ENCODE peak calls at places on chromosomes 2 and 18, in six cellular contexts. U is HL-60, J is HCT116, M is prostate gland, K is GM12865, L is neural progenitor cell. S is an unnamed sample.

GRCh38 chr2:43258547-43259156 is 32.2 kb upstream of the ZFP36L2 start:
- DNase-seq in U (no peak), J (no peak), M (no peak), K (no peak), L (no peak), S (no peak)

GRCh38 chr2:50773533-50773932 is 258.4 kb downstream of the NRXN1 start:
- DNase-seq in U (no peak), J (no peak), M (no peak), K (no peak), L (no peak), S (no peak)

GRCh38 chr2:234102112-234102511 is 51.6 kb downstream of the SPP2 start:
- DNase-seq in U (no peak), J (peak), M (peak), K (no peak), L (no peak), S (no peak)

GRCh38 chr18:50689578-50689977 is 129.7 kb downstream of the MAPK4 start:
- DNase-seq in U (no peak), J (no peak), M (no peak), K (no peak), L (no peak), S (no peak)

GRCh38 chr18:62024983-62025382 is 132.2 kb upstream of the RNF152 start:
- DNase-seq in U (no peak), J (no peak), M (no peak), K (no peak), L (no peak), S (no peak)

GRCh38 chr18:68314403-68314802 is 400.5 kb downstream of the TMX3 start:
- DNase-seq in U (no peak), J (no peak), M (no peak), K (no peak), L (no peak), S (no peak)

GRCh38 chr2:101196220-101196661 is 45.1 kb upstream of the TBC1D8 start:
- DNase-seq in U (no peak), J (no peak), M (no peak), K (no peak), L (no peak), S (no peak)

GRCh38 chr2:2812117-2812516 is 481.0 kb upstream of the MYT1L start:
- DNase-seq in U (no peak), J (no peak), M (no peak), K (no peak), L (no peak), S (no peak)

GRCh38 chr2:188629890-188630483 is 338.3 kb downstream of the GULP1 start:
- DNase-seq in U (no peak), J (no peak), M (no peak), K (no peak), L (peak), S (no peak)

GRCh38 chr2:207969249-207969648 is 56.1 kb downstream of the PLEKHM3 start:
- DNase-seq in U (no peak), J (no peak), M (no peak), K (no peak), L (no peak), S (no peak)

GRCh38 chr2:40554665-40555294 is 102.9 kb upstream of the SLC8A1 start:
- DNase-seq in U (peak), J (peak), M (peak), K (peak), L (peak), S (peak)

GRCh38 chr18:50700245-50701165 is 119.3 kb downstream of the MRO start:
- DNase-seq in U (no peak), J (no peak), M (no peak), K (no peak), L (no peak), S (no peak)

GRCh38 chr2:112187046-112187715 is 49.0 kb downstream of the FBLN7 start:
- DNase-seq in U (no peak), J (no peak), M (no peak), K (no peak), L (no peak), S (no peak)

GRCh38 chr2:88085602-88086001 is 18.0 kb downstream of the SMYD1 start:
- DNase-seq in U (no peak), J (no peak), M (no peak), K (no peak), L (no peak), S (no peak)

GRCh38 chr2:15829985-15830384 is 110.4 kb upstream of the MYCN start:
- DNase-seq in U (no peak), J (no peak), M (no peak), K (no peak), L (no peak), S (no peak)

GRCh38 chr2:121253674-121254240 is 31.2 kb downstream of the TFCP2L1 start:
- DNase-seq in U (no peak), J (no peak), M (no peak), K (no peak), L (no peak), S (no peak)

GRCh38 chr18:25875574-25875973 is 214.8 kb downstream of the SS18 start:
- DNase-seq in U (no peak), J (no peak), M (no peak), K (no peak), L (no peak), S (no peak)

GRCh38 chr2:37683926-37684780 is 12.7 kb upstream of the CDC42EP3 start:
- DNase-seq in U (no peak), J (no peak), M (no peak), K (no peak), L (no peak), S (no peak)

GRCh38 chr2:141554810-141555209 is 576.0 kb downstream of the LRP1B start:
- DNase-seq in U (peak), J (peak), M (no peak), K (peak), L (peak), S (no peak)

GRCh38 chr2:182318466-182319309 is 108.1 kb downstream of the PDE1A start:
- DNase-seq in U (no peak), J (no peak), M (no peak), K (no peak), L (no peak), S (no peak)

GRCh38 chr18:36516726-36517125 is 219.2 kb downstream of the FHOD3 start:
- DNase-seq in U (no peak), J (no peak), M (no peak), K (no peak), L (no peak), S (no peak)

GRCh38 chr2:146874260-146874658 is 970.6 kb upstream of the ACVR2A start:
- DNase-seq in U (peak), J (peak), M (no peak), K (no peak), L (no peak), S (no peak)

GRCh38 chr2:106358081-106358480 is 110.1 kb downstream of the RGPD3 start:
- DNase-seq in U (no peak), J (no peak), M (no peak), K (peak), L (no peak), S (no peak)

GRCh38 chr2:100425107-100425506 is 7.6 kb upstream of the CHST10 start:
- DNase-seq in U (no peak), J (no peak), M (no peak), K (no peak), L (no peak), S (no peak)

GRCh38 chr2:134718956-134719814 is at the start of gene TMEM163:
- DNase-seq in U (no peak), J (no peak), M (no peak), K (no peak), L (peak), S (no peak)

GRCh38 chr18:354456-354855 is 86.6 kb upstream of the THOC1 start:
- DNase-seq in U (no peak), J (no peak), M (no peak), K (no peak), L (no peak), S (no peak)

DNA sequence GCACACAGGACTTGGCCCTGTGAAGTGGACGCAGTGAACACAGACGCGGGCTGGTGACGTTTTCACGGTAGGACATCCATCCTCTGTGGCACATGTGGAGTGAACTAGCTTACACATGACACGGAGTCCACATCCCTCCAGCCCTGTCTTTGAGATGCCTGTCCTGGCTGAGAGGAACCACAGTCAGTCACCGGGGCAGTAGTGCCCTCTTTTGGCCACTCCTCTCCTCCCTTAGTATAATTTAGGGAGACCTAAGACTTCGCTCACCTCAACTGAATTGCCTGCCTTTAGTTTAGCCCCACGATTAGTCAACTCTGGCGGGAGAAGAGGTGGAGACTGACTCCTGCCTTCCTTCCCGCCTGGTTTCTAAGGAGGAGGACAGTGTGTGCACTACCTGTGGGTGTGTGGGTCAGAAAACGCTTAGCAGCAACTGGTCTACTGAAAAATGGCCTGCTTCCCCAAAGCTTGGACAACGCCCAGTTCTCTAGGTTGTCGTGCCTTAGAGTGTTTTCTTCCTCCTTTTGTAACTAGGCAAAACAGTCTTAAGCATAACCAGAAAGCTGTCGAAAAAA is 70.6 kb downstream of the MBP start:
- DNase-seq in U (peak), J (no peak), M (no peak), K (peak), L (peak), S (peak)
- TF ChIP-seq CTCF in U (peak), J (no peak), M (no peak), K (peak), L (peak), S (peak)

GRCh38 chr2:212265777-212266176 is 272.8 kb downstream of the ERBB4 start:
- DNase-seq in U (no peak), J (no peak), M (no peak), K (no peak), L (no peak), S (no peak)

GRCh38 chr2:212266310-212266709 is 272.3 kb downstream of the ERBB4 start:
- DNase-seq in U (no peak), J (no peak), M (no peak), K (no peak), L (peak), S (no peak)

GRCh38 chr2:212274215-212274614 is 264.4 kb downstream of the ERBB4 start:
- DNase-seq in U (no peak), J (no peak), M (no peak), K (no peak), L (no peak), S (no peak)

GRCh38 chr2:212271583-212271982 is 267.0 kb downstream of the ERBB4 start:
- DNase-seq in U (no peak), J (no peak), M (no peak), K (no peak), L (no peak), S (no peak)
- TF ChIP-seq CTCF in U (no peak), J (no peak), M (no peak), K (no peak), L (no peak), S (no peak)

DNA sequence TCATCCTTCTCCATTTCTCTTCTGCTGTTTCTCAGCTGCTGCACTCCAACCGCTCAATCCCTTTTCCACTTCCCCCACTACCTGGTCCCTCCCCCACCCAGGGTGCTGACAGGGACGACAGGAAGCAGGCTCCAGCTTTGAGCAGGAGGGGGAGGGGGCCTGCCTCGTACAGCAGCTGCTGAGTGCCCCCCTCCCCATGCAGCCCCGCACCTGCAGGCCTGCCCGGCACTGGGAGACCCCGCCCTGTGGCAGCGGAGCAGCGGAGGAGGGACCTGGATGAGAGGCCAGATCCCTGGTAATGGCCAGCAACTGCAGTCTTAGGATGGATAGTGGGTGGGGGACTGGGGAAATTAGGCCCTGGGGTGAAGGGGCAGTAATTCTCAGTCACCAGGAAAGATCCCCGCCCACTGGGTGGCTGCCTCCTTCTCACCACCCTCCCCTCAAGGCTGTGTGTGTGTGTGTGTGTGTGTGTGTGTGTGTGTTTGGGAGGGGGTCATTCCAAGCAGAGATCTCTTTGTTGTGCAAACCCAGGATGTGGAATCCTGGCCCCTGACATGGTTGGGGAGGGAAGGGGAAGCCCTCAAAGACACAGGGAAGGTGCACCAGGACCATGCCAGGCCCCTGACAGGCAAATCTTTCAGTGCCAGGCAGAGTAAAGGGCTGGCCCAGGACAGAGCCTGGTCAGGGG is 6.8 kb upstream of the CRYBA2 start:
- DNase-seq in U (no peak), J (no peak), M (no peak), K (no peak), L (peak), S (no peak)
- TF ChIP-seq CTCF in U (no peak), J (no peak), M (no peak), K (no peak), L (no peak), S (no peak)

GRCh38 chr2:126358122-126358521 is 297.8 kb upstream of the GYPC start:
- DNase-seq in U (no peak), J (no peak), M (no peak), K (no peak), L (no peak), S (no peak)

GRCh38 chr2:126359494-126359893 is 296.5 kb upstream of the GYPC start:
- DNase-seq in U (no peak), J (no peak), M (no peak), K (peak), L (peak), S (no peak)
- TF ChIP-seq CTCF in U (peak), J (peak), M (no peak), K (peak), L (peak), S (no peak)

GRCh38 chr2:158456309-158457066 is at the start of the genes CCDC148 and PKP4:
- DNase-seq in U (peak), J (peak), M (peak), K (peak), L (peak), S (peak)
- TF ChIP-seq CTCF in U (no peak), J (no peak), M (peak), K (no peak), L (peak), S (no peak)

S was measured in CD14-positive monocyte.